ENCODE peak calls at places on chromosomes 16 and 17, in eight cellular contexts. One of them, this sample, is unnamed.

GRCh38 chr17:66560691-66561090 is 258.3 kb downstream of the PRKCA start:
- DNase-seq in WTC11: no peak
- DNase-seq in heart right ventricle: no peak
- DNase-seq in astrocyte of the cerebellum: no peak
- DNase-seq in lower lobe of right lung: no peak
- DNase-seq in AG10803: no peak
- DNase-seq in HFFc6: no peak
- DNase-seq in PC-3: no peak
- DNase-seq in this sample: no peak

GRCh38 chr16:84786605-84787302 is 33.0 kb upstream of the CRISPLD2 start:
- DNase-seq in WTC11: no peak
- DNase-seq in heart right ventricle: no peak
- DNase-seq in astrocyte of the cerebellum: no peak
- DNase-seq in lower lobe of right lung: no peak
- DNase-seq in AG10803: no peak
- DNase-seq in HFFc6: no peak
- DNase-seq in PC-3: no peak
- DNase-seq in this sample: no peak

GRCh38 chr16:86202267-86202666 is 303.3 kb downstream of the IRF8 start:
- DNase-seq in WTC11: no peak
- DNase-seq in heart right ventricle: no peak
- DNase-seq in astrocyte of the cerebellum: no peak
- DNase-seq in lower lobe of right lung: no peak
- DNase-seq in AG10803: no peak
- DNase-seq in HFFc6: no peak
- DNase-seq in PC-3: no peak
- DNase-seq in this sample: no peak

GRCh38 chr16:566475-567361 is at the start of gene NHLRC4:
- DNase-seq in WTC11: peak
- DNase-seq in heart right ventricle: peak
- DNase-seq in astrocyte of the cerebellum: no peak
- DNase-seq in lower lobe of right lung: peak
- DNase-seq in AG10803: peak
- DNase-seq in HFFc6: no peak
- DNase-seq in PC-3: no peak
- DNase-seq in this sample: peak

GRCh38 chr17:42720996-42721583 is 23.8 kb downstream of the EZH1 start:
- DNase-seq in WTC11: no peak
- DNase-seq in heart right ventricle: no peak
- DNase-seq in astrocyte of the cerebellum: peak
- DNase-seq in lower lobe of right lung: no peak
- DNase-seq in AG10803: peak
- DNase-seq in HFFc6: peak
- DNase-seq in PC-3: peak
- DNase-seq in this sample: peak

GRCh38 chr16:68408428-68408827 is 39.9 kb downstream of the SMPD3 start:
- DNase-seq in WTC11: no peak
- DNase-seq in heart right ventricle: no peak
- DNase-seq in astrocyte of the cerebellum: no peak
- DNase-seq in lower lobe of right lung: peak
- DNase-seq in AG10803: no peak
- DNase-seq in HFFc6: no peak
- DNase-seq in PC-3: no peak
- DNase-seq in this sample: no peak

GRCh38 chr17:35726609-35727460 is 4.6 kb upstream of the RASL10B start:
- DNase-seq in WTC11: no peak
- DNase-seq in heart right ventricle: peak
- DNase-seq in astrocyte of the cerebellum: peak
- DNase-seq in lower lobe of right lung: no peak
- DNase-seq in AG10803: peak
- DNase-seq in HFFc6: peak
- DNase-seq in PC-3: peak
- DNase-seq in this sample: peak

GRCh38 chr17:83204230-83204725 is 124.9 kb downstream of the METRNL start:
- DNase-seq in WTC11: peak
- DNase-seq in heart right ventricle: no peak
- DNase-seq in astrocyte of the cerebellum: no peak
- DNase-seq in lower lobe of right lung: peak
- DNase-seq in AG10803: peak
- DNase-seq in HFFc6: no peak
- DNase-seq in PC-3: no peak
- DNase-seq in this sample: no peak

GRCh38 chr16:77896357-77896972 is 108.1 kb downstream of the VAT1L start:
- DNase-seq in WTC11: no peak
- DNase-seq in heart right ventricle: no peak
- DNase-seq in astrocyte of the cerebellum: no peak
- DNase-seq in lower lobe of right lung: no peak
- DNase-seq in AG10803: no peak
- DNase-seq in HFFc6: no peak
- DNase-seq in PC-3: no peak
- DNase-seq in this sample: no peak

GRCh38 chr17:49231563-49231894 is 942 bp upstream of the PHOSPHO1 start:
- DNase-seq in WTC11: no peak
- DNase-seq in heart right ventricle: no peak
- DNase-seq in astrocyte of the cerebellum: no peak
- DNase-seq in lower lobe of right lung: no peak
- DNase-seq in AG10803: no peak
- DNase-seq in HFFc6: no peak
- DNase-seq in PC-3: no peak
- DNase-seq in this sample: no peak

GRCh38 chr16:57677622-57678369 is 9.7 kb downstream of the ADGRG3 start:
- DNase-seq in WTC11: no peak
- DNase-seq in heart right ventricle: no peak
- DNase-seq in astrocyte of the cerebellum: no peak
- DNase-seq in lower lobe of right lung: no peak
- DNase-seq in AG10803: no peak
- DNase-seq in HFFc6: no peak
- DNase-seq in PC-3: peak
- DNase-seq in this sample: no peak

GRCh38 chr17:49358638-49359247 is 3.3 kb downstream of the ZNF652 start:
- DNase-seq in WTC11: no peak
- DNase-seq in heart right ventricle: no peak
- DNase-seq in astrocyte of the cerebellum: no peak
- DNase-seq in lower lobe of right lung: no peak
- DNase-seq in AG10803: no peak
- DNase-seq in HFFc6: no peak
- DNase-seq in PC-3: no peak
- DNase-seq in this sample: no peak

GRCh38 chr17:50362661-50363060 is 10.3 kb downstream of the MRPL27 start:
- DNase-seq in WTC11: no peak
- DNase-seq in heart right ventricle: no peak
- DNase-seq in astrocyte of the cerebellum: no peak
- DNase-seq in lower lobe of right lung: no peak
- DNase-seq in AG10803: no peak
- DNase-seq in HFFc6: no peak
- DNase-seq in PC-3: no peak
- DNase-seq in this sample: no peak

GRCh38 chr17:44235583-44235936 is 16.1 kb upstream of the UBTF start:
- DNase-seq in WTC11: no peak
- DNase-seq in heart right ventricle: no peak
- DNase-seq in astrocyte of the cerebellum: no peak
- DNase-seq in lower lobe of right lung: no peak
- DNase-seq in AG10803: no peak
- DNase-seq in HFFc6: peak
- DNase-seq in PC-3: peak
- DNase-seq in this sample: peak

GRCh38 chr17:82407255-82407654 is 10.9 kb upstream of the HEXD start:
- DNase-seq in WTC11: no peak
- DNase-seq in heart right ventricle: peak
- DNase-seq in astrocyte of the cerebellum: peak
- DNase-seq in lower lobe of right lung: no peak
- DNase-seq in AG10803: no peak
- DNase-seq in HFFc6: no peak
- DNase-seq in PC-3: peak
- DNase-seq in this sample: peak

GRCh38 chr16:14600164-14600563 is 29.9 kb downstream of the PARN start:
- DNase-seq in WTC11: no peak
- DNase-seq in heart right ventricle: no peak
- DNase-seq in astrocyte of the cerebellum: peak
- DNase-seq in lower lobe of right lung: no peak
- DNase-seq in AG10803: peak
- DNase-seq in HFFc6: peak
- DNase-seq in PC-3: peak
- DNase-seq in this sample: peak
- TF ChIP-seq CTCF in WTC11: peak
- TF ChIP-seq CTCF in heart right ventricle: no peak
- TF ChIP-seq CTCF in astrocyte of the cerebellum: peak
- TF ChIP-seq CTCF in lower lobe of right lung: peak
- TF ChIP-seq CTCF in AG10803: peak
- TF ChIP-seq CTCF in HFFc6: peak
- TF ChIP-seq CTCF in PC-3: peak
- TF ChIP-seq CTCF in this sample: peak

DNA sequence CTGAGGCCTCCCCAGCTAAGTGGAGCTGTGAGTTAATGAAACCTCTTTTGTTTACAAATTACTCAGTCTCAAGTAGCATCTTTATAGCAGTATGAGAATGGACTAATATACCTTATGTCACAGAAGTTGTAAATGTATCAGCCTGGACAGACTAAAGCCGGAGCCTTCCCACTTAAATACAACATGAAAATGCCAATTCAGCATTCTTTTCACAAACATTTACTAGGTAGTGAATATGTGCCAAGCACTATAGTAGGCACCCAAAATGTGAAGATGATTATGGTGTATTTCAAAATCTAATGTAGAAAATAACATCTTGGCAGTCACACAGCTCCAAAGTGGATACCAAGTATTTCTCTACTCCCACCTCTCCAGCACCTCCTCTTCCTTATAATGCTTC is 693.0 kb downstream of the KCNJ2 start:
- DNase-seq in WTC11: no peak
- DNase-seq in heart right ventricle: no peak
- DNase-seq in astrocyte of the cerebellum: no peak
- DNase-seq in lower lobe of right lung: no peak
- DNase-seq in AG10803: no peak
- DNase-seq in HFFc6: no peak
- DNase-seq in PC-3: no peak
- DNase-seq in this sample: no peak
- TF ChIP-seq CTCF in WTC11: no peak
- TF ChIP-seq CTCF in heart right ventricle: no peak
- TF ChIP-seq CTCF in astrocyte of the cerebellum: no peak
- TF ChIP-seq CTCF in lower lobe of right lung: no peak
- TF ChIP-seq CTCF in AG10803: no peak
- TF ChIP-seq CTCF in HFFc6: no peak
- TF ChIP-seq CTCF in PC-3: no peak
- TF ChIP-seq CTCF in this sample: no peak

GRCh38 chr16:88511060-88511459 is 58.0 kb downstream of the ZFPM1 start:
- DNase-seq in WTC11: no peak
- DNase-seq in heart right ventricle: no peak
- DNase-seq in astrocyte of the cerebellum: no peak
- DNase-seq in lower lobe of right lung: no peak
- DNase-seq in AG10803: no peak
- DNase-seq in HFFc6: no peak
- DNase-seq in PC-3: no peak
- DNase-seq in this sample: no peak
- TF ChIP-seq CTCF in WTC11: no peak
- TF ChIP-seq CTCF in heart right ventricle: no peak
- TF ChIP-seq CTCF in astrocyte of the cerebellum: no peak
- TF ChIP-seq CTCF in lower lobe of right lung: no peak
- TF ChIP-seq CTCF in AG10803: no peak
- TF ChIP-seq CTCF in HFFc6: no peak
- TF ChIP-seq CTCF in PC-3: no peak
- TF ChIP-seq CTCF in this sample: no peak

GRCh38 chr17:79454826-79455225 is 156.0 kb downstream of the RBFOX3 start:
- DNase-seq in WTC11: no peak
- DNase-seq in heart right ventricle: no peak
- DNase-seq in astrocyte of the cerebellum: no peak
- DNase-seq in lower lobe of right lung: no peak
- DNase-seq in AG10803: no peak
- DNase-seq in HFFc6: no peak
- DNase-seq in PC-3: no peak
- DNase-seq in this sample: no peak

GRCh38 chr17:79452706-79453105 is 158.1 kb downstream of the RBFOX3 start:
- DNase-seq in WTC11: no peak
- DNase-seq in heart right ventricle: no peak
- DNase-seq in astrocyte of the cerebellum: no peak
- DNase-seq in lower lobe of right lung: no peak
- DNase-seq in AG10803: no peak
- DNase-seq in HFFc6: no peak
- DNase-seq in PC-3: no peak
- DNase-seq in this sample: no peak

GRCh38 chr17:79455636-79456035 is 155.2 kb downstream of the RBFOX3 start:
- DNase-seq in WTC11: no peak
- DNase-seq in heart right ventricle: no peak
- DNase-seq in astrocyte of the cerebellum: no peak
- DNase-seq in lower lobe of right lung: no peak
- DNase-seq in AG10803: no peak
- DNase-seq in HFFc6: no peak
- DNase-seq in PC-3: no peak
- DNase-seq in this sample: no peak

GRCh38 chr17:79453481-79453880 is 157.4 kb downstream of the RBFOX3 start:
- DNase-seq in WTC11: no peak
- DNase-seq in heart right ventricle: no peak
- DNase-seq in astrocyte of the cerebellum: no peak
- DNase-seq in lower lobe of right lung: no peak
- DNase-seq in AG10803: no peak
- DNase-seq in HFFc6: no peak
- DNase-seq in PC-3: no peak
- DNase-seq in this sample: no peak

DNA sequence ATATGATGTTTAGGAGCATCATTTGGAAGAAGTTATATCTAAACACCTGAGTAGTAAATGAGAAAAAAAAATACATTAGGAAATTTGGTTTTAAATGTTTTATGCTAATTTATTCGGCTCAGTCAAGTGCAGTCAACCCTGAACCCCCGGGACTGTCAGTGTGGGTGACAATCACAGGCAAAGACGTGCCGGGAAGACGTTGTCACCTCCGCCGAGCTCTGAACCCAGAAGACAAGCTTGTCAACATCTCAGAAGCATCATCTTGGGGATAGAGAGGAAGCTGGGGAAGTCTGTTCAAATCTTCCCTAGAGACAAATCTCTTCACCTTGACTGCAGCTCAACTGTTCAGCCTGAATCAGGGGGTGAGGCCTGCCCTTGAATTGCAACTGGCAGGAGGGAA is 159.7 kb downstream of the RBFOX3 start:
- DNase-seq in WTC11: no peak
- DNase-seq in heart right ventricle: no peak
- DNase-seq in astrocyte of the cerebellum: no peak
- DNase-seq in lower lobe of right lung: no peak
- DNase-seq in AG10803: no peak
- DNase-seq in HFFc6: no peak
- DNase-seq in PC-3: no peak
- DNase-seq in this sample: no peak
- TF ChIP-seq CTCF in WTC11: no peak
- TF ChIP-seq CTCF in heart right ventricle: no peak
- TF ChIP-seq CTCF in astrocyte of the cerebellum: no peak
- TF ChIP-seq CTCF in lower lobe of right lung: no peak
- TF ChIP-seq CTCF in AG10803: no peak
- TF ChIP-seq CTCF in HFFc6: no peak
- TF ChIP-seq CTCF in PC-3: no peak
- TF ChIP-seq CTCF in this sample: no peak

GRCh38 chr16:22670044-22670536 is 143.9 kb upstream of the HS3ST2 start:
- DNase-seq in WTC11: no peak
- DNase-seq in heart right ventricle: no peak
- DNase-seq in astrocyte of the cerebellum: no peak
- DNase-seq in lower lobe of right lung: no peak
- DNase-seq in AG10803: peak
- DNase-seq in HFFc6: no peak
- DNase-seq in PC-3: no peak
- DNase-seq in this sample: no peak
- TF ChIP-seq CTCF in WTC11: no peak
- TF ChIP-seq CTCF in heart right ventricle: no peak
- TF ChIP-seq CTCF in astrocyte of the cerebellum: no peak
- TF ChIP-seq CTCF in lower lobe of right lung: no peak
- TF ChIP-seq CTCF in AG10803: no peak
- TF ChIP-seq CTCF in HFFc6: no peak
- TF ChIP-seq CTCF in PC-3: no peak
- TF ChIP-seq CTCF in this sample: no peak

GRCh38 chr16:12558641-12559040 is 245.0 kb downstream of the CPPED1 start:
- DNase-seq in WTC11: no peak
- DNase-seq in heart right ventricle: no peak
- DNase-seq in astrocyte of the cerebellum: no peak
- DNase-seq in lower lobe of right lung: no peak
- DNase-seq in AG10803: no peak
- DNase-seq in HFFc6: no peak
- DNase-seq in PC-3: no peak
- DNase-seq in this sample: no peak
- TF ChIP-seq CTCF in WTC11: no peak
- TF ChIP-seq CTCF in heart right ventricle: no peak
- TF ChIP-seq CTCF in astrocyte of the cerebellum: no peak
- TF ChIP-seq CTCF in lower lobe of right lung: no peak
- TF ChIP-seq CTCF in AG10803: no peak
- TF ChIP-seq CTCF in HFFc6: no peak
- TF ChIP-seq CTCF in PC-3: no peak
- TF ChIP-seq CTCF in this sample: no peak